ENCODE peak calls at places on chromosome 15, in eight cellular contexts. One of them, this sample, is unnamed.

GRCh38 chr15:75455982-75456531 is 4.6 kb upstream of the SIN3A start:
- DNase-seq in psoas muscle: no peak
- DNase-seq in effector CD4-positive, alpha-beta T cell: peak; percentile 44
- DNase-seq in T-cell: peak; percentile 34
- DNase-seq in activated CD8-positive, alpha-beta T cell treated with anti-CD3 and anti-CD28 coated beads for 36 hours: peak; percentile 82
- DNase-seq in omental fat pad: no peak
- DNase-seq in suprapubic skin: peak; percentile 80
- DNase-seq in RWPE1: no peak
- DNase-seq in this sample: peak; percentile 49

GRCh38 chr15:48936666-48937065 is 27.1 kb downstream of the SHC4 start:
- DNase-seq in psoas muscle: no peak
- DNase-seq in suprapubic skin: no peak
- DNase-seq in RWPE1: no peak
- DNase-seq in activated CD8-positive, alpha-beta T cell treated with anti-CD3 and anti-CD28 coated beads for 36 hours: no peak
- DNase-seq in T-cell: no peak
- DNase-seq in effector CD4-positive, alpha-beta T cell: no peak
- DNase-seq in omental fat pad: no peak
- DNase-seq in this sample: no peak

GRCh38 chr15:38028869-38029268 is 94.4 kb downstream of the TMCO5A start:
- DNase-seq in suprapubic skin: no peak
- DNase-seq in effector CD4-positive, alpha-beta T cell: no peak
- DNase-seq in omental fat pad: no peak
- DNase-seq in T-cell: no peak
- DNase-seq in psoas muscle: no peak
- DNase-seq in RWPE1: no peak
- DNase-seq in activated CD8-positive, alpha-beta T cell treated with anti-CD3 and anti-CD28 coated beads for 36 hours: no peak
- DNase-seq in this sample: no peak

GRCh38 chr15:89860851-89861360 is 32.9 kb downstream of the AP3S2 start:
- DNase-seq in suprapubic skin: no peak
- DNase-seq in omental fat pad: no peak
- DNase-seq in effector CD4-positive, alpha-beta T cell: no peak
- DNase-seq in psoas muscle: no peak
- DNase-seq in T-cell: no peak
- DNase-seq in RWPE1: no peak
- DNase-seq in activated CD8-positive, alpha-beta T cell treated with anti-CD3 and anti-CD28 coated beads for 36 hours: no peak
- DNase-seq in this sample: no peak

GRCh38 chr15:98525625-98526024 is 122.7 kb upstream of the IGF1R start:
- DNase-seq in omental fat pad: no peak
- DNase-seq in suprapubic skin: no peak
- DNase-seq in activated CD8-positive, alpha-beta T cell treated with anti-CD3 and anti-CD28 coated beads for 36 hours: no peak
- DNase-seq in effector CD4-positive, alpha-beta T cell: no peak
- DNase-seq in psoas muscle: no peak
- DNase-seq in RWPE1: no peak
- DNase-seq in T-cell: no peak
- DNase-seq in this sample: no peak

GRCh38 chr15:76245072-76245610 is 66.1 kb downstream of the ETFA start:
- DNase-seq in suprapubic skin: no peak
- DNase-seq in omental fat pad: no peak
- DNase-seq in psoas muscle: no peak
- DNase-seq in effector CD4-positive, alpha-beta T cell: no peak
- DNase-seq in activated CD8-positive, alpha-beta T cell treated with anti-CD3 and anti-CD28 coated beads for 36 hours: no peak
- DNase-seq in T-cell: no peak
- DNase-seq in RWPE1: no peak
- DNase-seq in this sample: no peak

GRCh38 chr15:68199340-68199739 is 5.8 kb downstream of the CALML4 start:
- DNase-seq in effector CD4-positive, alpha-beta T cell: no peak
- DNase-seq in psoas muscle: no peak
- DNase-seq in suprapubic skin: no peak
- DNase-seq in omental fat pad: no peak
- DNase-seq in activated CD8-positive, alpha-beta T cell treated with anti-CD3 and anti-CD28 coated beads for 36 hours: no peak
- DNase-seq in T-cell: no peak
- DNase-seq in RWPE1: no peak
- DNase-seq in this sample: no peak

GRCh38 chr15:69616558-69616957 is 163.9 kb downstream of the RPLP1 start:
- DNase-seq in RWPE1: no peak
- DNase-seq in psoas muscle: no peak
- DNase-seq in activated CD8-positive, alpha-beta T cell treated with anti-CD3 and anti-CD28 coated beads for 36 hours: no peak
- DNase-seq in suprapubic skin: no peak
- DNase-seq in effector CD4-positive, alpha-beta T cell: no peak
- DNase-seq in T-cell: no peak
- DNase-seq in omental fat pad: no peak
- DNase-seq in this sample: no peak

GRCh38 chr15:58454950-58455401 is 23.2 kb downstream of the LIPC start:
- DNase-seq in suprapubic skin: no peak
- DNase-seq in effector CD4-positive, alpha-beta T cell: no peak
- DNase-seq in activated CD8-positive, alpha-beta T cell treated with anti-CD3 and anti-CD28 coated beads for 36 hours: no peak
- DNase-seq in T-cell: no peak
- DNase-seq in omental fat pad: no peak
- DNase-seq in psoas muscle: no peak
- DNase-seq in RWPE1: no peak
- DNase-seq in this sample: no peak

GRCh38 chr15:81480645-81481053 is 106.6 kb upstream of the TMC3 start:
- DNase-seq in RWPE1: peak; percentile 34
- DNase-seq in activated CD8-positive, alpha-beta T cell treated with anti-CD3 and anti-CD28 coated beads for 36 hours: peak; percentile 10
- DNase-seq in suprapubic skin: no peak
- DNase-seq in omental fat pad: no peak
- DNase-seq in psoas muscle: no peak
- DNase-seq in effector CD4-positive, alpha-beta T cell: peak; percentile 20
- DNase-seq in T-cell: no peak
- DNase-seq in this sample: peak; percentile 70

GRCh38 chr15:84601555-84601838 is 688 bp downstream of the ZSCAN2 start:
- DNase-seq in T-cell: no peak
- DNase-seq in effector CD4-positive, alpha-beta T cell: no peak
- DNase-seq in omental fat pad: no peak
- DNase-seq in suprapubic skin: no peak
- DNase-seq in psoas muscle: no peak
- DNase-seq in activated CD8-positive, alpha-beta T cell treated with anti-CD3 and anti-CD28 coated beads for 36 hours: no peak
- DNase-seq in RWPE1: no peak
- DNase-seq in this sample: no peak

GRCh38 chr15:39118510-39118909 is 462.4 kb upstream of the THBS1 start:
- DNase-seq in T-cell: no peak
- DNase-seq in RWPE1: peak; percentile 56
- DNase-seq in psoas muscle: no peak
- DNase-seq in activated CD8-positive, alpha-beta T cell treated with anti-CD3 and anti-CD28 coated beads for 36 hours: no peak
- DNase-seq in effector CD4-positive, alpha-beta T cell: no peak
- DNase-seq in suprapubic skin: no peak
- DNase-seq in omental fat pad: no peak
- DNase-seq in this sample: no peak

GRCh38 chr15:99506399-99506798 is 59.4 kb upstream of the MEF2A start:
- DNase-seq in effector CD4-positive, alpha-beta T cell: no peak
- DNase-seq in suprapubic skin: no peak
- DNase-seq in omental fat pad: no peak
- DNase-seq in psoas muscle: no peak
- DNase-seq in RWPE1: no peak
- DNase-seq in activated CD8-positive, alpha-beta T cell treated with anti-CD3 and anti-CD28 coated beads for 36 hours: no peak
- DNase-seq in T-cell: no peak
- DNase-seq in this sample: no peak